ENCODE peak calls at places on chromosomes 13 and 19, in seven cellular contexts. One of them, this sample, is unnamed.

GRCh38 chr19:49950590-49950948 is 10.4 kb downstream of the SIGLEC11 start:
- DNase-seq in thoracic aorta: no peak
- DNase-seq in tibial artery: no peak
- DNase-seq in heart left ventricle: no peak
- DNase-seq in A673: no peak
- DNase-seq in pancreas: no peak
- DNase-seq in left ventricle myocardium inferior: no peak
- DNase-seq in this sample: peak; percentile 17

GRCh38 chr13:48009298-48009697 is 8.2 kb upstream of the SUCLA2 start:
- DNase-seq in thoracic aorta: no peak
- DNase-seq in tibial artery: no peak
- DNase-seq in heart left ventricle: no peak
- DNase-seq in A673: no peak
- DNase-seq in pancreas: no peak
- DNase-seq in left ventricle myocardium inferior: no peak
- DNase-seq in this sample: no peak

GRCh38 chr19:34308381-34309367 is 54.3 kb downstream of the GARRE1 start:
- DNase-seq in thoracic aorta: no peak
- DNase-seq in tibial artery: no peak
- DNase-seq in heart left ventricle: no peak
- DNase-seq in A673: peak; percentile 20
- DNase-seq in pancreas: no peak
- DNase-seq in left ventricle myocardium inferior: no peak
- DNase-seq in this sample: no peak

GRCh38 chr13:94641432-94641941 is 39.8 kb downstream of the GPR180 start:
- DNase-seq in thoracic aorta: no peak
- DNase-seq in tibial artery: no peak
- DNase-seq in heart left ventricle: no peak
- DNase-seq in A673: peak; percentile 82
- DNase-seq in pancreas: no peak
- DNase-seq in left ventricle myocardium inferior: no peak
- DNase-seq in this sample: no peak

GRCh38 chr19:6730941-6731670 is 6.3 kb downstream of the GPR108 start:
- DNase-seq in thoracic aorta: no peak
- DNase-seq in tibial artery: no peak
- DNase-seq in heart left ventricle: peak; percentile 43
- DNase-seq in A673: no peak
- DNase-seq in pancreas: peak; percentile 49
- DNase-seq in left ventricle myocardium inferior: no peak
- DNase-seq in this sample: peak; percentile 72

GRCh38 chr19:30431591-30431990 is 59.4 kb downstream of the ZNF536 start:
- DNase-seq in thoracic aorta: no peak
- DNase-seq in tibial artery: no peak
- DNase-seq in heart left ventricle: no peak
- DNase-seq in A673: no peak
- DNase-seq in pancreas: no peak
- DNase-seq in left ventricle myocardium inferior: no peak
- DNase-seq in this sample: no peak

GRCh38 chr19:44737238-44738160 is 11.0 kb upstream of the BCL3 start:
- DNase-seq in thoracic aorta: no peak
- DNase-seq in tibial artery: no peak
- DNase-seq in heart left ventricle: no peak
- DNase-seq in A673: no peak
- DNase-seq in pancreas: peak; percentile 60
- DNase-seq in left ventricle myocardium inferior: no peak
- DNase-seq in this sample: no peak

GRCh38 chr13:35826626-35827254 is 304.4 kb downstream of the DCLK1 start:
- DNase-seq in thoracic aorta: no peak
- DNase-seq in tibial artery: no peak
- DNase-seq in heart left ventricle: no peak
- DNase-seq in A673: no peak
- DNase-seq in pancreas: no peak
- DNase-seq in left ventricle myocardium inferior: no peak
- DNase-seq in this sample: no peak

GRCh38 chr19:28500982-28501633 is 711.8 kb downstream of the UQCRFS1 start:
- DNase-seq in thoracic aorta: no peak
- DNase-seq in tibial artery: no peak
- DNase-seq in heart left ventricle: no peak
- DNase-seq in A673: no peak
- DNase-seq in pancreas: no peak
- DNase-seq in left ventricle myocardium inferior: no peak
- DNase-seq in this sample: no peak

GRCh38 chr19:5880604-5881078 is 10.3 kb upstream of the FUT5 start:
- DNase-seq in thoracic aorta: no peak
- DNase-seq in tibial artery: no peak
- DNase-seq in heart left ventricle: peak; percentile 81
- DNase-seq in A673: no peak
- DNase-seq in pancreas: no peak
- DNase-seq in left ventricle myocardium inferior: peak; percentile 78
- DNase-seq in this sample: peak; percentile 63

GRCh38 chr13:44903596-44903995 is 85.7 kb downstream of the NUFIP1 start:
- DNase-seq in thoracic aorta: peak; percentile 22
- DNase-seq in tibial artery: peak; percentile 93
- DNase-seq in heart left ventricle: peak; percentile 81
- DNase-seq in A673: no peak
- DNase-seq in pancreas: peak; percentile 60
- DNase-seq in left ventricle myocardium inferior: peak; percentile 86
- DNase-seq in this sample: peak; percentile 77

GRCh38 chr19:18401580-18402112 is 4.2 kb upstream of the LRRC25 start:
- DNase-seq in thoracic aorta: no peak
- DNase-seq in tibial artery: peak; percentile 77
- DNase-seq in heart left ventricle: no peak
- DNase-seq in A673: peak; percentile 64
- DNase-seq in pancreas: peak; percentile 37
- DNase-seq in left ventricle myocardium inferior: peak; percentile 63
- DNase-seq in this sample: peak; percentile 89

GRCh38 chr13:93857126-93857525 is 622.4 kb downstream of the DCT start:
- DNase-seq in thoracic aorta: no peak
- DNase-seq in tibial artery: no peak
- DNase-seq in heart left ventricle: no peak
- DNase-seq in A673: no peak
- DNase-seq in pancreas: no peak
- DNase-seq in left ventricle myocardium inferior: no peak
- DNase-seq in this sample: no peak

GRCh38 chr19:2239771-2240770 is 3.4 kb downstream of the SF3A2 start:
- DNase-seq in thoracic aorta: no peak
- DNase-seq in tibial artery: no peak
- DNase-seq in heart left ventricle: no peak
- DNase-seq in A673: no peak
- DNase-seq in pancreas: peak; percentile 23
- DNase-seq in left ventricle myocardium inferior: no peak
- DNase-seq in this sample: no peak

GRCh38 chr19:49809155-49809986 is 3.7 kb downstream of the FUZ start:
- DNase-seq in thoracic aorta: no peak
- DNase-seq in tibial artery: peak; percentile 66
- DNase-seq in heart left ventricle: peak; percentile 85
- DNase-seq in A673: peak; percentile 61
- DNase-seq in pancreas: peak; percentile 80
- DNase-seq in left ventricle myocardium inferior: peak; percentile 70
- DNase-seq in this sample: peak; percentile 74

GRCh38 chr13:90302113-90302512 is 1045.4 kb upstream of the MIR17HG start:
- DNase-seq in thoracic aorta: no peak
- DNase-seq in tibial artery: no peak
- DNase-seq in heart left ventricle: no peak
- DNase-seq in A673: no peak
- DNase-seq in pancreas: no peak
- DNase-seq in left ventricle myocardium inferior: no peak
- DNase-seq in this sample: no peak

GRCh38 chr19:33064117-33064777 is 441 bp downstream of the RHPN2 start:
- DNase-seq in thoracic aorta: no peak
- DNase-seq in tibial artery: no peak
- DNase-seq in heart left ventricle: no peak
- DNase-seq in A673: peak; percentile 46
- DNase-seq in pancreas: peak; percentile 69
- DNase-seq in left ventricle myocardium inferior: no peak
- DNase-seq in this sample: peak; percentile 66

GRCh38 chr19:54137913-54138776 is 583 bp downstream of the CNOT3 start:
- DNase-seq in thoracic aorta: no peak
- DNase-seq in tibial artery: no peak
- DNase-seq in heart left ventricle: no peak
- DNase-seq in A673: no peak
- DNase-seq in pancreas: peak; percentile 70
- DNase-seq in left ventricle myocardium inferior: no peak
- DNase-seq in this sample: peak; percentile 73

GRCh38 chr13:96130818-96131217 is 40.9 kb downstream of the HS6ST3 start:
- DNase-seq in thoracic aorta: no peak
- DNase-seq in tibial artery: no peak
- DNase-seq in heart left ventricle: no peak
- DNase-seq in A673: no peak
- DNase-seq in pancreas: no peak
- DNase-seq in left ventricle myocardium inferior: no peak
- DNase-seq in this sample: no peak

GRCh38 chr19:4980087-4980486 is 11.2 kb downstream of the KDM4B start:
- DNase-seq in thoracic aorta: no peak
- DNase-seq in tibial artery: no peak
- DNase-seq in heart left ventricle: no peak
- DNase-seq in A673: no peak
- DNase-seq in pancreas: no peak
- DNase-seq in left ventricle myocardium inferior: no peak
- DNase-seq in this sample: no peak

GRCh38 chr13:98442391-98443230 is 134.3 kb downstream of the STK24 start:
- DNase-seq in thoracic aorta: no peak
- DNase-seq in tibial artery: no peak
- DNase-seq in heart left ventricle: no peak
- DNase-seq in A673: no peak
- DNase-seq in pancreas: no peak
- DNase-seq in left ventricle myocardium inferior: no peak
- DNase-seq in this sample: no peak

GRCh38 chr19:53696951-53697350 is 65.2 kb downstream of the DPRX start:
- DNase-seq in thoracic aorta: no peak
- DNase-seq in tibial artery: no peak
- DNase-seq in heart left ventricle: no peak
- DNase-seq in A673: no peak
- DNase-seq in pancreas: no peak
- DNase-seq in left ventricle myocardium inferior: no peak
- DNase-seq in this sample: no peak

GRCh38 chr19:55254625-55254977 is 4.2 kb downstream of the PPP6R1 start:
- DNase-seq in thoracic aorta: no peak
- DNase-seq in tibial artery: no peak
- DNase-seq in heart left ventricle: no peak
- DNase-seq in A673: no peak
- DNase-seq in pancreas: no peak
- DNase-seq in left ventricle myocardium inferior: no peak
- DNase-seq in this sample: no peak

GRCh38 chr13:39600766-39601165 is 2.2 kb downstream of the LHFPL6 start:
- DNase-seq in thoracic aorta: peak; percentile 4
- DNase-seq in tibial artery: peak; percentile 54
- DNase-seq in heart left ventricle: peak; percentile 65
- DNase-seq in A673: peak; percentile 45
- DNase-seq in pancreas: no peak
- DNase-seq in left ventricle myocardium inferior: peak; percentile 60
- DNase-seq in this sample: no peak
- H3K4me3 ChIP-seq in thoracic aorta: peak overlapping the region; percentile 82
- H3K4me3 ChIP-seq in tibial artery: peak overlapping the region; percentile 81
- H3K4me3 ChIP-seq in heart left ventricle: peak overlapping the region; percentile 82
- H3K4me3 ChIP-seq in A673: peak overlapping the region; percentile 96
- H3K4me3 ChIP-seq in pancreas: no peak overlapping the region
- H3K4me3 ChIP-seq in left ventricle myocardium inferior: peak overlapping the region; percentile 85
- H3K4me3 ChIP-seq in this sample: no peak overlapping the region

DNA sequence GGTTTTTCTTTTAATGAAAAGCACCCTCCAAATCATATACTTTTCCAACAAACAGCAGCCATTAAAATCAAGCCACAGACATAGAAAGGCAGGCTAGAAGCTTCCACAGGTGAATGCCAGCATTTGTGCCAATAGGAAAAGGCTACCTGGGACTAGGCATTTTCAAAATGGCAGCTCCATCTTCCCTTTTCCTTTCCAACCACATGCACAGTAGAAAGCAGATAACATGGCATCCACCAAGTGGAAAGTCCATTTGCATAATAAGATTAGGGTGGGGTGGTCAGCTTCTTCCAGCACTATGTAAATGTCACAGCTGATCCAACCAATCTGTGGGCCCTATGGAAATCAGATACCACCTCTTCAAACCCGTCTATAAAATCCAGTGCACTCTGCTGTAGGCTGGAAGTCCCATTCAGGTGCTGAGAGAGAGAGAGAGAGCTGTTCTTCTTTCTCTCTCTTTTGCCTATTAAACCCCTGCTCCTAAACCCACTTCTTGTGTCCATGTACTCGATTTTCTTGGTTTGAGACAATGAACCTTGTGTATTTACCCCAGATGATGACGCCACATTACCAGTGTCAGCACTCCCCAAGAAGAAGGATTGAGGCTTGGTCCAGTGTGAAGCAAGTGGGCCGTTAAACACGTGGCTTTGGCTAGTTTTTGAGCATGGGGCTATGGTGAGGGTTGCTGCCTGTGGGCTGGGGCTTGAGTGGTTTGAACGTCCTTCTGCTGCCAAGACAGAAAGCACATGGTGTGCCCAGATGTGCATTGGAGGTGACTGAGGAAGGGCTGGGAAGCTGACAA is 24.2 kb upstream of the IGFL1 start:
- DNase-seq in thoracic aorta: no peak
- DNase-seq in tibial artery: no peak
- DNase-seq in heart left ventricle: no peak
- DNase-seq in A673: peak; percentile 31
- DNase-seq in pancreas: no peak
- DNase-seq in left ventricle myocardium inferior: no peak
- DNase-seq in this sample: no peak
- H3K4me1 ChIP-seq in thoracic aorta: no peaks in the 10 kb centered on the region
- H3K4me1 ChIP-seq in tibial artery: no peaks in the 10 kb centered on the region
- H3K4me1 ChIP-seq in heart left ventricle: peaks cover 9% of the 10 kb centered on the region
- H3K4me1 ChIP-seq in A673: no peaks in the 10 kb centered on the region
- H3K4me1 ChIP-seq in pancreas: no peaks in the 10 kb centered on the region
- H3K4me1 ChIP-seq in left ventricle myocardium inferior: peaks cover 10% of the 10 kb centered on the region
- H3K4me1 ChIP-seq in this sample: no peaks in the 10 kb centered on the region

DNA sequence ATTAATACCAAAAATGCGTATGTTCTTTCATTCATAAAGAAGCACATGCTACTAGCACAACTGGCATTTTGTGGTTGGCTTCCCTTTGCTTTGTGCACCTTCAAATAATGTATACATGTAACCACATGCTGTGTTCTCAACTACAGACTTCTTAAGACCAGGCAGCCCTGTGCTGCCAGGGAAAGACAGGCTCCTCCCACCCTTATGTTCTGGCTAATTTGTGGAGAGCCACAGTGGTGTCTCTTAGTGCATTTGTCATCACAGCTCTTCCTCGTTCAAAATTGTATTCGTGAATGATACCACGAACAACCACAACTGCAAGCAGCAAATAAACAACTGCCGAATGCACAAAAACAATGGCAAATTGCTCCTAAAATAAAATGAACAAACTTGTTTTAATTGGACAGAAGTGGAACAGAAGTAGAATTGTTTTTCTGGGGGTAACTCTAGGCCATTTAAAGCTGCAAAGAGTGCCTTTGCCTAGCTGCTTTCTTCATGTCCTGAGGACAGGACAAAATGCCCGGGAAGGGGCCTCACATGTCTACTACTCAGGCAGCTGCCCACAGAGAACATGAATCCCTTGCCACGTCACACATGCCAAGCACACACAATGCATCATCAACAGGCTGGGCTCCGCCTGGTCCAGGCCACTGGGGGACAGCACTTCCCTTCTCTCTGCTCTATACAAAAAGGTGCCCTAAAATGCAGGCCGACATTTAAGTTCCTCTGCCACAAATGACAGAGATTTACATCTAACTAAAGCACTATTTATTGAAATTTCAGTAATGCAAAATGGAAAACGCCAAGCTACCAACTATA is 21.7 kb downstream of the IRS2 start:
- DNase-seq in thoracic aorta: no peak
- DNase-seq in tibial artery: no peak
- DNase-seq in heart left ventricle: no peak
- DNase-seq in A673: peak; percentile 74
- DNase-seq in pancreas: no peak
- DNase-seq in left ventricle myocardium inferior: no peak
- DNase-seq in this sample: no peak
- TF ChIP-seq CTCF in thoracic aorta: no peak
- TF ChIP-seq CTCF in tibial artery: no peak
- TF ChIP-seq CTCF in heart left ventricle: peak; percentile 8
- TF ChIP-seq CTCF in A673: peak; percentile 34
- TF ChIP-seq CTCF in pancreas: no peak
- TF ChIP-seq CTCF in left ventricle myocardium inferior: peak; percentile 20
- TF ChIP-seq CTCF in this sample: no peak

GRCh38 chr13:28344163-28344562 is 150.8 kb downstream of the FLT1 start:
- DNase-seq in thoracic aorta: no peak
- DNase-seq in tibial artery: no peak
- DNase-seq in heart left ventricle: no peak
- DNase-seq in A673: no peak
- DNase-seq in pancreas: no peak
- DNase-seq in left ventricle myocardium inferior: no peak
- DNase-seq in this sample: no peak
- H3K4me3 ChIP-seq in thoracic aorta: no peak overlapping the region
- H3K4me3 ChIP-seq in tibial artery: no peak overlapping the region
- H3K4me3 ChIP-seq in heart left ventricle: no peak overlapping the region
- H3K4me3 ChIP-seq in A673: no peak overlapping the region
- H3K4me3 ChIP-seq in pancreas: no peak overlapping the region
- H3K4me3 ChIP-seq in left ventricle myocardium inferior: no peak overlapping the region
- H3K4me3 ChIP-seq in this sample: no peak overlapping the region